ENCODE peak calls at places on chromosome 4, in ten cellular contexts. M is CD8-positive, alpha-beta memory T cell; X is NCI-H226; Z is islet precursor cell; P is hippocampal formation; V is GM19239; L is endothelial cell; O is activated gamma-delta T cell treated with Interleukin-2 at 50 U/mL for 16 hours; K is activated CD4-positive, alpha-beta T cell treated with anti-CD3 and anti-CD28 coated beads, Interleukin-2, amount 50 U/mL, for 24 hours; T is bronchial epithelial cell. W is an unnamed sample.

GRCh38 chr4:190020790-190021717 is 6.0 kb downstream of the FRG2 start:
- DNase-seq in M (peak), X (no peak), Z (peak), P (no peak), V (no peak), L (peak), O (no peak), K (no peak), T (peak), W (peak)

GRCh38 chr4:100295792-100296191 is 105.5 kb upstream of the DDIT4L start:
- DNase-seq in M (no peak), X (no peak), Z (no peak), P (no peak), V (no peak), L (no peak), O (no peak), K (no peak), T (peak), W (peak)

GRCh38 chr4:6472008-6472386 is 417 bp downstream of the PPP2R2C start:
- DNase-seq in M (no peak), X (no peak), Z (peak), P (no peak), V (no peak), L (no peak), O (no peak), K (no peak), T (no peak), W (no peak)

GRCh38 chr4:4866124-4866832 is 6.8 kb downstream of the MSX1 start:
- DNase-seq in M (no peak), X (no peak), Z (peak), P (no peak), V (no peak), L (peak), O (no peak), K (no peak), T (no peak), W (no peak)

GRCh38 chr4:41156574-41156973 is 57.8 kb downstream of the APBB2 start:
- DNase-seq in M (no peak), X (peak), Z (no peak), P (no peak), V (no peak), L (no peak), O (no peak), K (no peak), T (no peak), W (peak)

GRCh38 chr4:108427946-108428345 is 192.4 kb upstream of the RPL34 start:
- DNase-seq in M (no peak), X (no peak), Z (no peak), P (no peak), V (no peak), L (no peak), O (no peak), K (no peak), T (no peak), W (no peak)

GRCh38 chr4:63348735-63349673 is 1060.2 kb downstream of the TECRL start:
- DNase-seq in M (peak), X (no peak), Z (no peak), P (no peak), V (no peak), L (no peak), O (no peak), K (no peak), T (no peak), W (no peak)

GRCh38 chr4:86948276-86948675 is 13.5 kb downstream of the AFF1 start:
- DNase-seq in M (no peak), X (no peak), Z (no peak), P (no peak), V (no peak), L (no peak), O (no peak), K (no peak), T (no peak), W (no peak)

W was measured in mammary epithelial cell.